ENCODE peak calls at places on chromosomes 16 and 17, in ten cellular contexts. L is neural progenitor cell, J is fibroblast of lung, B is tibial artery, R is astrocyte, C is body of pancreas, Z is lower lobe of right lung, T is A549, S is stomach, H is ascending aorta. A is an unnamed sample. For H3K4me1, the result is how much of the 10 kb centered on the place peaks cover.

GRCh38 chr17:76265624-76266243 is 586 bp downstream of the UBALD2 start:
- DNase-seq in H (no peak), Z (peak), C (peak), T (peak), B (peak), S (peak), L (peak), J (peak), R (no peak), A (no peak)

GRCh38 chr16:47230296-47230695 is 86.6 kb upstream of the NETO2 start:
- DNase-seq in H (no peak), C (no peak), R (no peak), Z (no peak), T (no peak), L (no peak), B (no peak), S (no peak), J (no peak), A (no peak)

GRCh38 chr17:60468371-60468770 is 46.1 kb downstream of the CHCT1 start:
- DNase-seq in R (peak), Z (no peak), H (no peak), B (no peak), J (peak), C (no peak), T (no peak), L (no peak), S (no peak), A (no peak)

GRCh38 chr17:83195330-83196087 is 116.1 kb downstream of the METRNL start:
- DNase-seq in R (no peak), Z (peak), L (no peak), S (peak), H (peak), C (no peak), T (no peak), J (peak), B (peak), A (no peak)

GRCh38 chr16:57530531-57531252 is 5.7 kb downstream of the CCDC102A start:
- DNase-seq in R (no peak), C (no peak), B (no peak), H (no peak), S (no peak), T (no peak), J (no peak), L (no peak), Z (peak), A (peak)

GRCh38 chr16:27811881-27812280 is 251.6 kb downstream of the GSG1L start:
- DNase-seq in J (no peak), C (no peak), Z (no peak), S (no peak), T (no peak), B (peak), R (no peak), H (no peak), L (no peak), A (no peak)

GRCh38 chr17:44159519-44160210 is 10.8 kb upstream of the ASB16 start:
- DNase-seq in C (no peak), L (no peak), R (no peak), H (no peak), J (no peak), S (no peak), B (no peak), T (no peak), Z (no peak), A (peak)

GRCh38 chr16:23691483-23692189 is 12.9 kb downstream of the PLK1 start:
- DNase-seq in Z (no peak), C (no peak), B (no peak), S (no peak), L (no peak), J (peak), H (no peak), T (peak), R (no peak), A (no peak)

GRCh38 chr17:6215071-6216035 is 145.2 kb downstream of the WSCD1 start:
- DNase-seq in Z (no peak), J (no peak), H (no peak), B (no peak), S (no peak), C (no peak), L (no peak), R (no peak), T (no peak), A (no peak)

GRCh38 chr16:72612271-72612670 is 435.7 kb downstream of the ZFHX3 start:
- DNase-seq in B (no peak), H (no peak), J (no peak), Z (no peak), T (no peak), L (no peak), R (no peak), S (no peak), C (no peak), A (no peak)

GRCh38 chr16:23729503-23730424 is 16.7 kb upstream of the ERN2 start:
- DNase-seq in C (peak), R (peak), L (no peak), J (peak), H (no peak), B (no peak), Z (peak), S (peak), T (peak), A (no peak)

GRCh38 chr17:1562178-1562643 is 381 bp downstream of the PITPNA start:
- DNase-seq in Z (peak), C (no peak), S (peak), T (no peak), H (no peak), B (no peak), J (peak), R (peak), L (no peak), A (no peak)

GRCh38 chr17:1904273-1905052 is 74.7 kb downstream of the RPA1 start:
- DNase-seq in S (no peak), R (no peak), B (no peak), T (no peak), H (no peak), C (no peak), L (no peak), Z (no peak), J (no peak), A (no peak)

GRCh38 chr17:9273334-9274118 is 252.2 kb downstream of the NTN1 start:
- DNase-seq in R (peak), Z (no peak), B (peak), S (no peak), C (peak), L (no peak), T (no peak), J (peak), H (no peak), A (peak)

GRCh38 chr17:82793974-82794620 is 42.2 kb downstream of the TBCD start:
- DNase-seq in Z (no peak), J (no peak), B (no peak), T (no peak), L (no peak), C (no peak), H (no peak), R (no peak), S (no peak), A (peak)

GRCh38 chr17:9322298-9322697 is 253.3 kb downstream of the STX8 start:
- DNase-seq in R (no peak), Z (no peak), T (no peak), B (no peak), J (no peak), C (no peak), L (peak), S (no peak), H (no peak), A (no peak)

GRCh38 chr16:86219655-86220445 is 290.5 kb upstream of the FOXF1 start:
- DNase-seq in L (no peak), C (no peak), R (no peak), S (peak), Z (no peak), H (no peak), J (no peak), T (no peak), B (no peak), A (no peak)
- H3K4me1 ChIP-seq in L (under half), C (under half), R (under half), S (under half), Z (under half), H (under half), J (under half), T (under half), B (under half), A (under half)

GRCh38 chr17:18141210-18141803 is 32.8 kb downstream of the MYO15A start:
- DNase-seq in C (peak), R (peak), S (no peak), B (no peak), J (peak), Z (no peak), H (no peak), T (peak), L (peak), A (peak)
- TF ChIP-seq CTCF in C (peak), R (peak), S (peak), B (peak), J (peak), Z (peak), H (peak), T (peak), L (peak), A (peak)

DNA sequence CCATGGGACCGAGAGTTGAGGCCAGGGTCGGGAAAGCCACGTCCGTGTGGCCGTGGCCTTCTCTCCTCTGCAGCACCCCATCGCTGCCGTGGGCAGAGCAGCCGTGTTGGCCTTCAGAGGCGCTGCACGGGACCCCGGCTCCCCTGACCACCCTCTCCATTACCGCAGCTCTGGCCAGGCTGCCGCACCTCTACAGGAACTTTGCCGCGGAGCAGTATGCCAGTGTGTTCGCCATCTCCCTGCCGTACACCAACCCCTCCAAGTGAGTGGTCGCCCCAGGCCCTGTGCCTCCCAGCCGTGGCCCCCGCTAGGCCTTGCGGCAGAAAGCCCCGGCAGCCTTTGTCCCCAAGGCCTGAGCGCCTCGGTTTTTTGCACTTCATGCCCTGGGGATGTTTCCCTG is 27.8 kb downstream of the TSC2 start:
- DNase-seq in C (no peak), Z (no peak), H (no peak), T (no peak), L (no peak), J (no peak), R (no peak), S (no peak), B (no peak), A (no peak)
- H3K4me1 ChIP-seq in C (under half), Z (under half), H (under half), T (under half), L (under half), J (under half), R (under half), S (under half), B (under half), A (under half)

GRCh38 chr17:78315355-78316114 is 44.3 kb downstream of the SOCS3 start:
- DNase-seq in H (peak), L (no peak), C (peak), Z (peak), T (peak), J (peak), S (peak), R (peak), B (peak), A (peak)

GRCh38 chr17:78314683-78315354 is 45.1 kb downstream of the SOCS3 start:
- DNase-seq in J (no peak), L (no peak), B (no peak), H (no peak), T (no peak), C (no peak), R (no peak), S (no peak), Z (no peak), A (no peak)

GRCh38 chr17:78316867-78317816 is 42.7 kb downstream of the SOCS3 start:
- DNase-seq in R (peak), L (peak), Z (peak), C (peak), T (peak), J (peak), S (peak), B (no peak), H (no peak), A (no peak)

GRCh38 chr17:78316115-78316866 is 43.6 kb downstream of the SOCS3 start:
- DNase-seq in R (no peak), Z (no peak), S (no peak), H (no peak), J (no peak), T (peak), C (no peak), B (no peak), L (no peak), A (no peak)

GRCh38 chr17:78313735-78314648 is 45.9 kb downstream of the SOCS3 start:
- DNase-seq in Z (peak), C (peak), J (peak), H (no peak), T (peak), L (peak), S (peak), B (peak), R (peak), A (peak)
- TF ChIP-seq CTCF in Z (no peak), C (no peak), J (no peak), H (no peak), T (no peak), L (no peak), S (no peak), B (no peak), R (no peak), A (no peak)

DNA sequence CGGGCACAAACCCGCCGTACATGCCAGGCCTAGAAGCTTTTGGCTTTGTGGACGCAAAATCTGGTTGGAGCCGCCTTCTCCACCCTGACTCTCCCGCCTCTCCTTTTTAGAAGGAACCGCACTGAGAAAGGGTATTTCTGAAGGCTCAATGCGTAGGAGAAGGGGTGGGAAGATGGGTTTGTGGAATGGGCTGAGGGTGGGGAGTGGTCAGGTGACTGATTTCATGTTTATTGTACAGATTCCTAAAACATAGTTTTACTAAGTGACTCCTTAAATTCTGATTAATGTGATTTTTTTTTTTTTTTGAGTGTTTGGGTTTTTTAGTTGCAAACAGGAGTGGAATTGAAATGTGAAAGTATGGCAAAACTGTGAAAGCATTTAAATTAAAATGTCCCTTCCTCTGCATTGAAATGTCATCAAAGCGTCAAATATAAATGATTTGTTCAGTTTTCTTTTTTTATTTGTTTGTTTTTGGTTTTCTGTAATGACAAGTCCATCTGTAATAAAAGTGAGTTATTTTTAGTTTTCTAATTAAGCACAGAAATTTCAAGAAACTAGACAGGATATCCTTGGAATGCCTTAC is 1.8 kb upstream of the TOB1 start:
- DNase-seq in J (no peak), L (no peak), B (no peak), S (no peak), H (no peak), Z (no peak), R (peak), C (no peak), T (no peak), A (no peak)
- H3K4me1 ChIP-seq in J (under half), L (under half), B (under half), S (half or more), H (under half), Z (under half), R (under half), C (under half), T (under half), A (under half)

GRCh38 chr16:472199-472504 is 46.7 kb downstream of the RAB11FIP3 start:
- DNase-seq in H (no peak), B (no peak), R (no peak), J (no peak), C (no peak), Z (no peak), S (no peak), L (no peak), T (no peak), A (no peak)

GRCh38 chr16:474420-475122 is 49.1 kb downstream of the RAB11FIP3 start:
- DNase-seq in S (no peak), R (no peak), T (no peak), L (no peak), Z (no peak), C (peak), J (no peak), B (no peak), H (no peak), A (no peak)

GRCh38 chr16:476039-476438 is 50.6 kb downstream of the RAB11FIP3 start:
- DNase-seq in C (no peak), H (no peak), Z (no peak), T (no peak), R (no peak), S (no peak), B (no peak), L (no peak), J (peak), A (no peak)

GRCh38 chr16:471353-472198 is 46.1 kb downstream of the RAB11FIP3 start:
- DNase-seq in L (peak), C (no peak), Z (no peak), S (no peak), B (no peak), H (no peak), R (peak), J (peak), T (no peak), A (no peak)

DNA sequence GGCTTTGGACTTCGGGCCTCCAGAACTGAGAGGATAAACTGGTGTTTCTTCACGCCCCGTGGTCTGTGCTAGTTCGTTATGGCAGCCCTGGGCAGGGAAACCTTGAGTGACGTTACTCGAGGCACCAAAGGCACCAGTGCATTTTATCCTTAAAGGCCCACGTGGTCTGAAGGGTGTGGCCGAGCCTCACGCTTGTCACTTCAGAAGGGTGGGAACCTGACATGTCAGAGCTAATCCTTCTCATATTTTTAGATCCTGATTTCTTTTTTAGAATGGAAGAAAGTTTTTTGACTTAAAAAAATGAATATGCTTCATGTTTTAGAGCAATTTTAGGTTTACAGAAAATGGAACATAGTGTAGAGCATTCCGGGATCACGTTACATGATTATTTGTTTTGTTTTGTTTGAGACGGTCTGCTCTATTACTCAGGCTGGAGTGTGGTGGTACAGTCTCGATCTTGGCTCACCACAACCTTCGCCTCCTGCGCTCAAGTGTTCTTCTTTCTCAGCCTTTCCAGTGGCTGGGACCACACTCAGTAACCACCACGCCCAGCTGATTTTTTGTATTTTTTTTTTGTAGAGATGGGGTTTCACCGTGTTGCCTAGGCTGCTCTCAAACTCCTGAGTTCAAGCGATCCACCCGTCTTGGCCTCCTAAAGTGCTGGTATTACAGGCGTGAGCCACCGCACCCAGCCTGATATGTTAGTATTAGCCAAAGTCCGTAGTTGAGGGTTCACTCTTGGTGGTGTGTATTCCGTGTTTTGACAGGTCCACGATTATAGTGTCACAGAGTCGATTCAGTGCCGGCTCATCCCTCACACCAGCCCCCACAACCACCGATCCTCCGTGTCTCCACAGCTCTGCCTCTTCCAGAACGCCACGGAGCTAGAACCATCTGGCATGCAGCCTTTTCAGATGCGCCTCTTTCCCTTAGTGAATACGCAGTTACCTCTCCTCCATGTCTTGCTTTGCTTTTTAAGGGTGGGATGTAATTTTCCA is 47.9 kb downstream of the RAB11FIP3 start:
- DNase-seq in C (no peak), T (no peak), B (no peak), R (no peak), S (no peak), L (no peak), Z (no peak), J (no peak), H (no peak), A (no peak)
- TF ChIP-seq CTCF in C (no peak), T (no peak), B (no peak), R (no peak), S (no peak), L (no peak), Z (no peak), J (no peak), H (no peak), A (no peak)

GRCh38 chr17:79802039-79802735 is 5.3 kb upstream of the CBX8 start:
- DNase-seq in B (no peak), C (no peak), L (peak), H (no peak), S (no peak), Z (no peak), T (no peak), J (no peak), R (no peak), A (no peak)

GRCh38 chr17:79803997-79804855 is 7.3 kb upstream of the CBX8 start:
- DNase-seq in C (no peak), Z (no peak), B (no peak), H (no peak), L (peak), S (no peak), T (no peak), R (no peak), J (no peak), A (no peak)

GRCh38 chr17:79804856-79805696 is 8.2 kb upstream of the CBX8 start:
- DNase-seq in S (no peak), C (no peak), B (no peak), J (no peak), Z (no peak), H (no peak), T (no peak), R (no peak), L (no peak), A (no peak)

GRCh38 chr17:79802736-79803420 is 6.0 kb upstream of the CBX8 start:
- DNase-seq in S (no peak), C (no peak), B (no peak), J (no peak), H (no peak), T (no peak), L (peak), R (no peak), Z (no peak), A (no peak)

DNA sequence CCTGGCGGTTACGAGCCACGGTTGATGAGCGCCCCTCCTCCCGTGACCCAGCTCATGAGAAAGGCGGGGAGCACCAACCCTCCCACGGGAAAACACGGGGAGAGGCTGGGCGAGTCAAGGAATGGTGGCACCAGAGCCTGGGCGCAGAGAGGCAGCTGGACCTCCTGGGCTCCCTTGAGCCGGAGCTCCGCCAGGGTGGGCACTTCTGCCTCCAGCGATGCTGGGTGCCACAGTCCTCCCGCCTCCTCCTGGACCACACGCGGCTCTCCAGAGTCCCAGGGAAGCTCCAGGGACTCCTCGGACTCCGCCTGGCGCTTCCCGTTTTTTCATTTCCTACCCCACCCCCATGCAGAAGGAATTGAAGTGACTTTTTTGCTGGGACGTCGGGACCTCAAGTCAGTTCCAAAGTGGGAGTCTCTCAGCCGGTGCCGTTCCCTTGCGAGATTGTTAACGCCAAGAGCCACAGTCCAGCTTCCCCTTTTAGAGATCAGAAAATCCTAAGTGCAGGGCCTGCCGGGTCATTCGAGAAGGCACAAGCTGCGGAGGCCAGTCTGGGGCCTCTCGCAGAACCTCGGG is 6.6 kb upstream of the CBX8 start:
- DNase-seq in S (no peak), H (no peak), L (peak), C (no peak), T (no peak), R (no peak), B (no peak), J (no peak), Z (no peak), A (no peak)
- H3K4me1 ChIP-seq in S (half or more), H (under half), L (under half), C (under half), T (under half), R (under half), B (under half), J (under half), Z (under half), A (under half)